ENCODE peak calls at places on chromosome 18, in four cellular contexts. G is CD8-positive, alpha-beta T cell; L is endodermal cell; W is cardiac fibroblast. H is an unnamed sample.

GRCh38 chr18:67433971-67434370 is 82.5 kb downstream of the DSEL start:
- DNase-seq in G (no peak), L (no peak), W (no peak), H (no peak)

GRCh38 chr18:33467531-33467930 is 27.0 kb upstream of the CCDC178 start:
- DNase-seq in L (no peak), G (no peak), W (peak; percentile 0), H (no peak)

GRCh38 chr18:39620551-39621168 is 2055.1 kb upstream of the CELF4 start:
- DNase-seq in W (peak; percentile 28), G (no peak), L (no peak), H (no peak)

GRCh38 chr18:59437851-59438250 is 78.8 kb upstream of the LMAN1 start:
- DNase-seq in L (no peak), W (no peak), G (no peak), H (no peak)

GRCh38 chr18:56393870-56394269 is 244.5 kb downstream of the TXNL1 start:
- DNase-seq in W (no peak), L (no peak), G (no peak), H (no peak)

GRCh38 chr18:72232611-72233010 is 311.5 kb downstream of the CBLN2 start:
- DNase-seq in L (no peak), G (no peak), W (no peak), H (no peak)

GRCh38 chr18:31511098-31511497 is 13.1 kb downstream of the DSG2 start:
- DNase-seq in W (peak; percentile 7), L (no peak), G (no peak), H (no peak)

GRCh38 chr18:55318864-55319516 is 269.0 kb downstream of the TCF4 start:
- DNase-seq in L (no peak), G (no peak), W (peak; percentile 65), H (no peak)

GRCh38 chr18:46333371-46334199 is 229.4 kb downstream of the HAUS1 start:
- DNase-seq in L (peak; percentile 70), W (peak; percentile 15), G (no peak), H (peak; percentile 89)

GRCh38 chr18:45059695-45060094 is 379.0 kb downstream of the SETBP1 start:
- DNase-seq in W (peak; percentile 45), L (no peak), G (no peak), H (no peak)

GRCh38 chr18:31268985-31269406 is 49.0 kb upstream of the DSG1 start:
- DNase-seq in L (no peak), G (no peak), W (peak; percentile 11), H (no peak)

GRCh38 chr18:23236876-23237468 is 101.7 kb downstream of the CABLES1 start:
- DNase-seq in W (no peak), G (no peak), L (no peak), H (no peak)
- TF ChIP-seq CTCF in W (no peak), G (no peak), L (no peak), H (no peak)

DNA sequence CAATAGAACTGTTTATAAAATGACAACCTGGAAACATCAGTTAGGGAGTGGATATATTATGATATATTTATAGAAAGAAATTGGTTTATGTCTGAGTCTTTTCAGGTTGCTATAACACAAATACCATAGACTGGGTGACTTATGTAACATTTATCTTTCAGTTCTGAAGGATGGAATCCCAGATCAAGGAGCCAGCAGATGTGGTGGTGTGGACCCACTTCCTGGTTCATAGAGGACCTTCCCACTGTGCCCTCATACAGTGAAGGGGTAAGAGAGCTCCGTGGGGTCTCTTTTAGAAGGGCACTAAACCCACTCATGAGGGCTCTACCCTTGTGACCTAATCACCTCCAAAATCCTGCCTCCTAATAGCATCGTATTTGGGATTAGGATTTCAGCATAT is 86.7 kb downstream of the BCL2 start:
- DNase-seq in W (no peak), L (no peak), G (no peak), H (no peak)
- TF ChIP-seq CTCF in W (no peak), L (no peak), G (no peak), H (no peak)

DNA sequence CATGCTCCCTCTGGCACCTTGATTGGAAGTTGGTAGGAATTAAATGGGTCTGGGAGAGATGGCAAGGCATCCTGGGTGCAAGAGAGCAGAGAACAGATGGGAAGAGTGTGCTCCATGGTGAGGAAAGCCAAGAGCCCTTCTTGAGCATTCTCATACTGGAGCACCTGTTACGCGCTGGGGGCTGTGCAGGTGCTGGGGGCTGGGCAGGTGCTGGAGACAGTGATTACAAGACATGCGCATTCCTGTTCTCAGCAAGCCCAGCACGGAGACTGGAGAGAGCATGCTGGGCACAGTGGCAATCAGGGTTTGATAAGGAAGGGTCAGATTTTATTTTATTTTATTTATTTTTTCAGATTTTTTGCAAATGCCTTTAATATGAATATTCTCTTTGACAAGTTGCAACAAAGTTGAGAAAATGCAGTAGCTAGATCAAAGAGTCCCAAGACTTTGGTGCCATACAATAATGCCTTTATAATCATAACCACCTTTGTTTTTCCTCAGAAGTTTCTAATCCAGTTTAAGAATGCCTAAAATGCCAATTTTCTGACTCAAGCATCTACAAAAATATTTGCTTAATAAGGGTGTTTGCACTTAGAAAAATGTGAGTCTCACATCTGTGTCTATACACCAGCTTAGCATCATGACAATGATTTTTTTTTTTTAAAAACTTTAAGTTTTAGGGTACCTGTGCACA is 193.3 kb downstream of the RNF152 start:
- DNase-seq in G (no peak), L (no peak), W (no peak), H (no peak)
- TF ChIP-seq CTCF in G (no peak), L (no peak), W (no peak), H (no peak)

GRCh38 chr18:41096504-41096903 is 858.5 kb upstream of the PIK3C3 start:
- DNase-seq in L (no peak), W (peak; percentile 69), G (no peak), H (no peak)
- TF ChIP-seq CTCF in L (no peak), W (no peak), G (no peak), H (no peak)

GRCh38 chr18:37778417-37779165 is 213.0 kb upstream of the CELF4 start:
- DNase-seq in G (no peak), W (peak; percentile 57), L (peak; percentile 96), H (peak; percentile 61)
- TF ChIP-seq CTCF in G (no peak), W (peak; percentile 61), L (peak; percentile 97), H (peak; percentile 75)

GRCh38 chr18:52636536-52636935 is 296.5 kb downstream of the DCC start:
- DNase-seq in W (no peak), G (no peak), L (peak; percentile 75), H (no peak)
- TF ChIP-seq CTCF in W (no peak), G (no peak), L (peak; percentile 52), H (no peak)

DNA sequence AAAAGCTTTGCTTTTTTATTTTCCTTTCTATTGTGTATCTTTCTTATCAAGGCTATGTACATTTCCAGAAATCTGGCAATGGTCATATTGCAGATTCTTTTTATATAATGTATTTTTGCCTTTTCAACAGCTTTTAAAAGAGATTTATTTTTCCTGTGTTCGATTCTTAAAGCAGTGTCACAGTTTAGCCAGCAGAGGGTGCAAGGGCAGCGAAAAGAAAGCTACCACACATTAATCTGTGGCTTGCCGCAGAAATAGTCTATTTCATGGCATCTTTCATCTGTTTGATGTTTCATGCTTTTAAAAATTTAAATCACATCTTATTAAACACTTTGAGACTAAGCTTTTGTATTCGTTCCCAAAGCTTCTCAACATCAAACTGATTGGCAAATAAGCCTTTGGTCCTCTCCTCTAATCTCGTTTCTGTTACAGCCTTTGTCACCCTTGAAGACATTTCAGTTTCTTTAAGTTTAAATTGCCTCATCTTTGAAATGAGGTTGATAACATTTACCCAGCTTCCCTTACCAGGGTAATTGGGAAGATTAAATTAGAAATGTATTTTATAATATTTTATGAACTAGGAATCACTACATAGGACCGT is 73.3 kb downstream of the PIK3C3 start:
- DNase-seq in L (peak; percentile 60), G (no peak), W (peak; percentile 56), H (no peak)
- TF ChIP-seq CTCF in L (peak; percentile 90), G (peak; percentile 74), W (peak; percentile 88), H (no peak)